ENCODE peak calls at places on chromosomes 5 and 9, in six cellular contexts. U is activated naive CD4-positive, alpha-beta T cell; W is activated CD4-positive, alpha-beta T cell treated with anti-CD3 and anti-CD28 coated beads, Interleukin-2, amount 50 U/mL, for 1 hour; K is brain microvascular endothelial cell; Y is HuH-7; G is vagina. Q is an unnamed sample.

GRCh38 chr9:124022201-124023121 is 10.9 kb downstream of the LHX2 start:
- DNase-seq in K (no peak), Y (no peak), W (no peak), G (no peak), U (no peak), Q (no peak)

GRCh38 chr9:86099695-86100364 is 472 bp upstream of the GOLM1 start:
- DNase-seq in W (no peak), U (no peak), G (no peak), Y (peak; percentile 78), K (peak; percentile 63), Q (peak; percentile 66)

GRCh38 chr5:1916041-1917001 is 33.6 kb upstream of the IRX4 start:
- DNase-seq in G (no peak), U (no peak), K (no peak), W (no peak), Y (no peak), Q (no peak)

GRCh38 chr9:133759146-133759900 is 21.2 kb upstream of the SARDH start:
- DNase-seq in W (no peak), Y (no peak), U (no peak), K (no peak), G (no peak), Q (peak; percentile 42)

GRCh38 chr5:148457183-148457620 is 73.4 kb downstream of the FBXO38 start:
- DNase-seq in K (no peak), G (no peak), U (no peak), Y (no peak), W (peak; percentile 7), Q (no peak)

GRCh38 chr5:15791274-15791673 is 291.3 kb downstream of the FBXL7 start:
- DNase-seq in K (no peak), U (no peak), W (no peak), G (no peak), Y (no peak), Q (peak; percentile 17)

GRCh38 chr5:169011009-169011408 is 289.9 kb downstream of the SLIT3 start:
- DNase-seq in W (no peak), G (no peak), U (no peak), Y (no peak), K (no peak), Q (no peak)

GRCh38 chr5:61304611-61305369 is 27.3 kb upstream of the ZSWIM6 start:
- DNase-seq in G (no peak), K (peak; percentile 88), Y (no peak), U (no peak), W (no peak), Q (peak; percentile 99)

GRCh38 chr9:135394131-135394530 is 85.5 kb upstream of the PPP1R26 start:
- DNase-seq in K (no peak), W (no peak), Y (no peak), G (no peak), U (no peak), Q (no peak)

GRCh38 chr9:137211532-137211931 is 6.0 kb downstream of the NDOR1 start:
- DNase-seq in G (no peak), U (no peak), Y (no peak), W (no peak), K (no peak), Q (no peak)

GRCh38 chr9:91761362-91761761 is 188.7 kb downstream of the ROR2 start:
- DNase-seq in K (no peak), U (no peak), Y (no peak), W (no peak), G (no peak), Q (no peak)

Q was measured in fibroblast of the aortic adventitia.